ENCODE peak calls at places on chromosomes 13 and 19, in four cellular contexts. W, L, H and P are unnamed samples. For H3K4me1, the result is how much of the 10 kb centered on the place peaks cover.

GRCh38 chr19:42092350-42092749 is 16.4 kb downstream of the ZNF574 start:
- DNase-seq in W (no peak), L (no peak), H (no peak), P (peak)

GRCh38 chr19:51311388-51312257 is at the start of gene IGLON5:
- DNase-seq in W (no peak), L (no peak), H (no peak), P (no peak)

GRCh38 chr13:51620165-51620983 is 36.1 kb downstream of the WDFY2 start:
- DNase-seq in W (no peak), L (peak), H (no peak), P (no peak)

GRCh38 chr19:35315883-35316282 is 13.1 kb upstream of the CD22 start:
- DNase-seq in W (no peak), L (no peak), H (no peak), P (no peak)

GRCh38 chr19:44777715-44778347 is at the start of gene CBLC:
- DNase-seq in W (peak), L (no peak), H (no peak), P (peak)

GRCh38 chr19:56310462-56310861 is 4.2 kb downstream of the ZSCAN5A start:
- DNase-seq in W (no peak), L (no peak), H (no peak), P (no peak)

GRCh38 chr19:50559636-50560035 is 8.6 kb downstream of the LRRC4B start:
- DNase-seq in W (no peak), L (no peak), H (no peak), P (no peak)

GRCh38 chr13:86080340-86080995 is 281.2 kb upstream of the SLITRK6 start:
- DNase-seq in W (no peak), L (no peak), H (peak), P (no peak)

GRCh38 chr19:32406161-32407003 is 812 bp downstream of the DPY19L3 start:
- DNase-seq in W (no peak), L (no peak), H (no peak), P (no peak)

GRCh38 chr13:74287672-74288169 is 153.5 kb upstream of the KLF12 start:
- DNase-seq in W (peak), L (peak), H (peak), P (peak)

GRCh38 chr13:33611016-33611805 is 206.7 kb upstream of the RFC3 start:
- DNase-seq in W (peak), L (peak), H (peak), P (peak)

GRCh38 chr13:52842440-52842839 is 6.0 kb downstream of the PCDH8 start:
- DNase-seq in W (no peak), L (no peak), H (no peak), P (no peak)

GRCh38 chr19:51361228-51361627 is 5.0 kb downstream of the ETFB start:
- DNase-seq in W (no peak), L (no peak), H (no peak), P (no peak)

GRCh38 chr13:31063734-31064133 is 98.0 kb downstream of the HSPH1 start:
- DNase-seq in W (no peak), L (no peak), H (no peak), P (no peak)

GRCh38 chr19:41892173-41892902 is 9.4 kb downstream of the ARHGEF1 start:
- DNase-seq in W (no peak), L (no peak), H (no peak), P (no peak)

GRCh38 chr13:100491164-100491847 is 97.3 kb downstream of the GGACT start:
- DNase-seq in W (no peak), L (peak), H (peak), P (no peak)

GRCh38 chr13:54574791-54575190 is 1546.2 kb downstream of the OLFM4 start:
- DNase-seq in W (no peak), L (no peak), H (no peak), P (no peak)

GRCh38 chr19:869245-870177 is 10.0 kb downstream of the CFD start:
- DNase-seq in W (no peak), L (peak), H (peak), P (no peak)

GRCh38 chr13:27211771-27212364 is 39.5 kb upstream of the RPL21 start:
- DNase-seq in W (no peak), L (no peak), H (peak), P (no peak)

GRCh38 chr19:33406521-33407139 is 33.1 kb downstream of the CEBPG start:
- DNase-seq in W (peak), L (peak), H (peak), P (peak)

GRCh38 chr19:43476606-43477005 is 11.2 kb upstream of the LYPD3 start:
- DNase-seq in W (no peak), L (no peak), H (peak), P (no peak)

GRCh38 chr13:97261254-97262015 is 39.3 kb downstream of the MBNL2 start:
- DNase-seq in W (no peak), L (no peak), H (no peak), P (no peak)

GRCh38 chr13:71977028-71977427 is 110.0 kb upstream of the DACH1 start:
- DNase-seq in W (no peak), L (no peak), H (no peak), P (no peak)

GRCh38 chr13:71979616-71980015 is 112.6 kb upstream of the DACH1 start:
- DNase-seq in W (no peak), L (no peak), H (peak), P (no peak)
- TF ChIP-seq CTCF in W (no peak), L (no peak), H (peak), P (no peak)

GRCh38 chr19:2249010-2249866 is at the start of gene AMH:
- DNase-seq in W (no peak), L (no peak), H (no peak), P (no peak)

GRCh38 chr19:2248136-2249009 is 750 bp upstream of the AMH start:
- DNase-seq in W (no peak), L (no peak), H (no peak), P (no peak)

GRCh38 chr19:2251577-2252480 is 2.7 kb downstream of the AMH start:
- DNase-seq in W (no peak), L (no peak), H (peak), P (no peak)

GRCh38 chr19:2250765-2251576 is 1.8 kb downstream of the AMH start:
- DNase-seq in W (no peak), L (no peak), H (no peak), P (no peak)

GRCh38 chr19:2249880-2250764 is 999 bp downstream of the AMH start:
- DNase-seq in W (no peak), L (no peak), H (no peak), P (no peak)
- H3K4me1 ChIP-seq in W (under half), L (under half), H (under half), P (under half)

GRCh38 chr13:113186061-113186900 is 22.2 kb downstream of the PCID2 start:
- DNase-seq in W (no peak), L (no peak), H (peak), P (no peak)
- H3K27ac ChIP-seq in W (peak), L (peak), H (peak), P (peak)

DNA sequence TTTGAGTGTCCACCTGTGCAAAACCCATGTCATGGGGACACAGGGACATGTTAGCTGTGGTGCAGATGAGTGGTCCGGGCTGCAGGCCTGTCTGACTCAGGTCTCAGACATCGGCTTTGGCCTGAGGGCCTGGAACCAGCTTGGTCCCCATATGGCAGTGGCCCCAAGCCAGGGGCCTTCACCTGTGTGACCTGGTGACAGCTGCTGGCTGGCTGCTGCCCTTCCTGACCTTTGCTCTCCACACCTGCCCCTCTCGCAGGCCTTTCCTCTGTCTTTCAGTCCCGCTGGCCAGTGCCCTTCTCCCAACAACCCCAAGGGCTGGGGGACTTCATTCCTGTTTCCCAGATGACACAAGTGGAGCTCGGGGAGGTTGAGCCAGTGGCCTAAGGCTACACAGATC is 22.9 kb upstream of the LDLR start:
- DNase-seq in W (no peak), L (no peak), H (no peak), P (no peak)
- TF ChIP-seq CTCF in W (no peak), L (no peak), H (no peak), P (no peak)

DNA sequence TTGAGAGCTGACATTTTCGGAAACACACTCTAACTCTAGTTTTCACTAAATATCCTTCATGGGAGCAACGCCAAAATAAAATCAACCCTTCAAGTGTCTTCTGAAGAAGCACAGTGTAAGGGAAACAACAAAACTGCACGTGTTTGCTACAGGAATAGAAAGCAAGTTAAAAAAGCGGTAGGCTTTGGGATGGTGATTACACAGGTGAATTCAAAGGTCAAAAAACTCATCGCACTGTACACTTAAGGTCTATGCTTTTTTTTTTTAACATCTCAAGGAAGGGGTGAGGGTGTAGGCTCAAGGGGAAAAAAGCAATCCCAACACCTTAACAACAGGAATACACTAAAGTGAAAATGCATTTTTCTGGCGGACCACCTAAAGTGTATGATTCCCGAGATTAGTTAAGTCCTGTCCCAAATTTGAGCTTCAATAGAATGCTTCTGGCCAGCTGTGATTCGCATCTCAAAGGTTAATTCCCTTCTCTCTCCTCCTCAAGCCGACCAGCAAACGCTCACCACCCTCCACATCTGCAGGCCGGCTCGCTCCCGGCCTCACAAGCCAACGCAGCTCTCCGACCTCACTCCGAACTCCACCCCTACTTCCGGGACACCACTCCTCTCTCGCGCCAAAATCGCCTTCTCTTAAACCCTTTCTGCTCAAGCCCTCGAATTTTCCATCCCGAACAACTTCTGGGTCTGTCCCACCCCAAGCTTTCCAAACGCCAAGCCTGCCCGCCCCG is 1.1 kb downstream of the ARGLU1 start:
- DNase-seq in W (peak), L (peak), H (peak), P (peak)
- H3K4me1 ChIP-seq in W (under half), L (under half), H (under half), P (under half)

DNA sequence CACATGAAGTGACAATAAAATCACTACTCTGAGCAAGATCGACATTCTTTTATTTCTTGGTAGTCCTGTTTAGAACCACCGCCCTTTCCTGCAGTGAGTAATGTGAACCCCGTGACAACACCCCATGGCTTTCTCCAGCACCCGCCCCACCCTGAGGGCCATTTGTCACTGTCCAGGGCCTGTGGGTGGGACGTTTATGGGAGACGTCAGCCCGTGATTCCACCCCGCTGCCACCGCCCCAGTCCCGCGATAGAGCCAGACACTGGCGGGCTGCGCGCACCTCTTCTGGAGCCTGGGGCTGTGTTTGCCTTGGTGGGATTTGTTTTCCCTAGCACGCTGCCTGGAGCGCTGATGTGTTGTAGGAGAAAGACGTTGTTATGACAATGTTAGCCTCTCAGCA is 263.7 kb downstream of the TEX29 start:
- DNase-seq in W (no peak), L (no peak), H (no peak), P (peak)
- H3K27ac ChIP-seq in W (no peak), L (no peak), H (no peak), P (no peak)